ENCODE peak calls at places on chromosome 13, in five cellular contexts. Y, E, Z, D and X are unnamed samples.

GRCh38 chr13:98416408-98416807 is 160.5 kb downstream of the STK24 start:
- DNase-seq in Y (peak), E (no peak), Z (no peak), D (no peak), X (peak)

GRCh38 chr13:43006893-43007631 is 15.0 kb upstream of the EPSTI1 start:
- DNase-seq in Y (no peak), E (no peak), Z (peak), D (no peak), X (peak)

GRCh38 chr13:109868583-109869311 is 82.4 kb upstream of the IRS2 start:
- DNase-seq in Y (peak), E (no peak), Z (peak), D (no peak), X (peak)

GRCh38 chr13:20006206-20006605 is 47.7 kb downstream of the ZMYM2 start:
- DNase-seq in Y (no peak), E (no peak), Z (peak), D (no peak), X (no peak)

GRCh38 chr13:66469745-66470144 is 760.4 kb downstream of the PCDH9 start:
- DNase-seq in Y (no peak), E (no peak), Z (no peak), D (no peak), X (no peak)

GRCh38 chr13:34321986-34322385 is 504.0 kb downstream of the RFC3 start:
- DNase-seq in Y (no peak), E (no peak), Z (no peak), D (no peak), X (no peak)

GRCh38 chr13:24381539-24382265 is 72.3 kb downstream of the C1QTNF9 start:
- DNase-seq in Y (no peak), E (no peak), Z (peak), D (peak), X (no peak)

GRCh38 chr13:30862707-30863106 is 43.4 kb upstream of the MEDAG start:
- DNase-seq in Y (no peak), E (no peak), Z (no peak), D (no peak), X (no peak)

GRCh38 chr13:110266983-110267382 is 40.0 kb downstream of the COL4A1 start:
- DNase-seq in Y (no peak), E (no peak), Z (no peak), D (no peak), X (no peak)

GRCh38 chr13:97434417-97435296 is 688 bp downstream of the RAP2A start:
- DNase-seq in Y (no peak), E (peak), Z (peak), D (peak), X (peak)

GRCh38 chr13:73835138-73835721 is 299.0 kb downstream of the KLF12 start:
- DNase-seq in Y (peak), E (no peak), Z (peak), D (peak), X (peak)

GRCh38 chr13:24503376-24503690 is 9.2 kb downstream of the PARP4 start:
- DNase-seq in Y (no peak), E (no peak), Z (no peak), D (no peak), X (no peak)

GRCh38 chr13:27053902-27054595 is 117.6 kb downstream of the USP12 start:
- DNase-seq in Y (no peak), E (no peak), Z (peak), D (peak), X (no peak)

GRCh38 chr13:110264685-110265275 is 42.2 kb downstream of the COL4A1 start:
- DNase-seq in Y (no peak), E (no peak), Z (no peak), D (no peak), X (no peak)

GRCh38 chr13:95367309-95367843 is 66.1 kb upstream of the ABCC4 start:
- DNase-seq in Y (no peak), E (no peak), Z (no peak), D (no peak), X (no peak)

GRCh38 chr13:113105032-113105993 is at the start of gene F7:
- DNase-seq in Y (peak), E (no peak), Z (peak), D (peak), X (peak)